ENCODE peak calls at places on chromosomes 7 and 10, in six cellular contexts. One of them, this sample, is unnamed.

GRCh38 chr7:21690717-21691116 is 147.9 kb downstream of the DNAH11 start:
- DNase-seq in GM23338: peak; percentile 22
- DNase-seq in suprapubic skin: no peak
- DNase-seq in HL-60: no peak
- DNase-seq in HCT116: no peak
- DNase-seq in SK-N-SH: no peak
- DNase-seq in this sample: no peak

GRCh38 chr7:103379270-103379975 is 32.0 kb downstream of the PSMC2 start:
- DNase-seq in suprapubic skin: no peak
- DNase-seq in GM23338: no peak
- DNase-seq in HCT116: no peak
- DNase-seq in SK-N-SH: no peak
- DNase-seq in HL-60: no peak
- DNase-seq in this sample: no peak

GRCh38 chr10:49596836-49597235 is 13.3 kb upstream of the SLC18A3 start:
- DNase-seq in GM23338: no peak
- DNase-seq in HL-60: no peak
- DNase-seq in SK-N-SH: no peak
- DNase-seq in HCT116: no peak
- DNase-seq in suprapubic skin: peak; percentile 44
- DNase-seq in this sample: no peak

GRCh38 chr10:112778579-112778978 is 171.5 kb upstream of the TCF7L2 start:
- DNase-seq in HL-60: no peak
- DNase-seq in SK-N-SH: no peak
- DNase-seq in HCT116: no peak
- DNase-seq in GM23338: no peak
- DNase-seq in suprapubic skin: no peak
- DNase-seq in this sample: no peak

GRCh38 chr10:96395931-96396877 is 37.4 kb upstream of the OPALIN start:
- DNase-seq in suprapubic skin: peak; percentile 86
- DNase-seq in HL-60: peak; percentile 59
- DNase-seq in GM23338: peak; percentile 91
- DNase-seq in HCT116: peak; percentile 21
- DNase-seq in SK-N-SH: peak; percentile 87
- DNase-seq in this sample: peak; percentile 87

GRCh38 chr10:44173558-44173894 is 211.4 kb downstream of the CXCL12 start:
- DNase-seq in HL-60: no peak
- DNase-seq in HCT116: no peak
- DNase-seq in GM23338: no peak
- DNase-seq in suprapubic skin: no peak
- DNase-seq in SK-N-SH: no peak
- DNase-seq in this sample: no peak

GRCh38 chr10:108544500-108545120 is 1378.7 kb downstream of the XPNPEP1 start:
- DNase-seq in SK-N-SH: peak; percentile 39
- DNase-seq in suprapubic skin: no peak
- DNase-seq in HCT116: no peak
- DNase-seq in GM23338: peak; percentile 80
- DNase-seq in HL-60: peak; percentile 63
- DNase-seq in this sample: peak; percentile 75

GRCh38 chr10:113945075-113945686 is 90.7 kb downstream of the NHLRC2 start:
- DNase-seq in SK-N-SH: no peak
- DNase-seq in HCT116: peak; percentile 59
- DNase-seq in HL-60: no peak
- DNase-seq in suprapubic skin: no peak
- DNase-seq in GM23338: no peak
- DNase-seq in this sample: no peak

GRCh38 chr10:119206603-119207366 is 586 bp upstream of the GRK5 start:
- DNase-seq in SK-N-SH: peak; percentile 92
- DNase-seq in HL-60: peak; percentile 52
- DNase-seq in suprapubic skin: peak; percentile 88
- DNase-seq in HCT116: no peak
- DNase-seq in GM23338: peak; percentile 76
- DNase-seq in this sample: peak; percentile 91

GRCh38 chr10:47295411-47295810 is 4.6 kb upstream of the GDF10 start:
- DNase-seq in GM23338: no peak
- DNase-seq in HL-60: no peak
- DNase-seq in HCT116: no peak
- DNase-seq in SK-N-SH: no peak
- DNase-seq in suprapubic skin: peak; percentile 59
- DNase-seq in this sample: peak; percentile 43

GRCh38 chr7:48708635-48709034 is 215.7 kb upstream of the CDC14C start:
- DNase-seq in HCT116: no peak
- DNase-seq in SK-N-SH: no peak
- DNase-seq in GM23338: peak; percentile 27
- DNase-seq in HL-60: no peak
- DNase-seq in suprapubic skin: no peak
- DNase-seq in this sample: no peak

GRCh38 chr7:12094365-12094921 is 116.7 kb upstream of the TMEM106B start:
- DNase-seq in SK-N-SH: no peak
- DNase-seq in HCT116: no peak
- DNase-seq in GM23338: peak; percentile 80
- DNase-seq in HL-60: no peak
- DNase-seq in suprapubic skin: no peak
- DNase-seq in this sample: no peak

GRCh38 chr7:117319211-117319610 is 3.6 kb downstream of the WNT2 start:
- DNase-seq in HCT116: no peak
- DNase-seq in GM23338: no peak
- DNase-seq in SK-N-SH: no peak
- DNase-seq in suprapubic skin: no peak
- DNase-seq in HL-60: no peak
- DNase-seq in this sample: no peak

GRCh38 chr10:57849726-57850357 is 417.9 kb downstream of the IPMK start:
- DNase-seq in HL-60: no peak
- DNase-seq in HCT116: no peak
- DNase-seq in suprapubic skin: no peak
- DNase-seq in GM23338: peak; percentile 20
- DNase-seq in SK-N-SH: peak; percentile 1
- DNase-seq in this sample: no peak

GRCh38 chr7:112137141-112138101 is 68.8 kb downstream of the DOCK4 start:
- DNase-seq in GM23338: peak; percentile 52
- DNase-seq in HCT116: no peak
- DNase-seq in SK-N-SH: no peak
- DNase-seq in suprapubic skin: no peak
- DNase-seq in HL-60: no peak
- DNase-seq in this sample: no peak

GRCh38 chr7:116689787-116690186 is 17.8 kb downstream of the MET start:
- DNase-seq in GM23338: no peak
- DNase-seq in suprapubic skin: no peak
- DNase-seq in SK-N-SH: no peak
- DNase-seq in HCT116: no peak
- DNase-seq in HL-60: no peak
- DNase-seq in this sample: no peak

GRCh38 chr7:134619627-134620331 is 26.9 kb upstream of the BPGM start:
- DNase-seq in GM23338: no peak
- DNase-seq in HCT116: no peak
- DNase-seq in suprapubic skin: no peak
- DNase-seq in SK-N-SH: no peak
- DNase-seq in HL-60: no peak
- DNase-seq in this sample: no peak

GRCh38 chr7:3300651-3301471 is at the start of gene SDK1:
- DNase-seq in SK-N-SH: peak; percentile 98
- DNase-seq in HL-60: peak; percentile 60
- DNase-seq in HCT116: peak; percentile 71
- DNase-seq in suprapubic skin: peak; percentile 90
- DNase-seq in GM23338: peak; percentile 92
- DNase-seq in this sample: peak; percentile 94

GRCh38 chr7:132837529-132837928 is 244.4 kb downstream of the CHCHD3 start:
- DNase-seq in suprapubic skin: no peak
- DNase-seq in HCT116: no peak
- DNase-seq in HL-60: no peak
- DNase-seq in GM23338: no peak
- DNase-seq in SK-N-SH: no peak
- DNase-seq in this sample: no peak

GRCh38 chr7:107723255-107723654 is 20.7 kb upstream of the CBLL1 start:
- DNase-seq in suprapubic skin: no peak
- DNase-seq in SK-N-SH: no peak
- DNase-seq in HL-60: no peak
- DNase-seq in GM23338: no peak
- DNase-seq in HCT116: no peak
- DNase-seq in this sample: no peak

GRCh38 chr10:24307696-24308476 is 98.9 kb downstream of the KIAA1217 start:
- DNase-seq in HCT116: no peak
- DNase-seq in suprapubic skin: no peak
- DNase-seq in HL-60: no peak
- DNase-seq in SK-N-SH: no peak
- DNase-seq in GM23338: no peak
- DNase-seq in this sample: no peak

GRCh38 chr7:64849250-64849923 is 53.7 kb upstream of the ZNF273 start:
- DNase-seq in HL-60: no peak
- DNase-seq in suprapubic skin: no peak
- DNase-seq in GM23338: peak; percentile 64
- DNase-seq in HCT116: no peak
- DNase-seq in SK-N-SH: peak; percentile 26
- DNase-seq in this sample: no peak

GRCh38 chr7:77497079-77497478 is 40.0 kb upstream of the PTPN12 start:
- DNase-seq in HL-60: no peak
- DNase-seq in GM23338: no peak
- DNase-seq in suprapubic skin: no peak
- DNase-seq in HCT116: no peak
- DNase-seq in SK-N-SH: no peak
- DNase-seq in this sample: no peak

GRCh38 chr7:32091608-32092210 is 21.5 kb upstream of the PDE1C start:
- DNase-seq in SK-N-SH: no peak
- DNase-seq in HCT116: no peak
- DNase-seq in suprapubic skin: no peak
- DNase-seq in GM23338: no peak
- DNase-seq in HL-60: no peak
- DNase-seq in this sample: no peak

GRCh38 chr10:44933922-44934321 is 22.8 kb downstream of the TMEM72 start:
- DNase-seq in HCT116: no peak
- DNase-seq in suprapubic skin: no peak
- DNase-seq in HL-60: no peak
- DNase-seq in SK-N-SH: no peak
- DNase-seq in GM23338: no peak
- DNase-seq in this sample: peak; percentile 38

GRCh38 chr10:71383972-71384687 is 12.6 kb upstream of the CDH23 start:
- DNase-seq in HCT116: no peak
- DNase-seq in SK-N-SH: peak; percentile 84
- DNase-seq in HL-60: peak; percentile 72
- DNase-seq in suprapubic skin: peak; percentile 87
- DNase-seq in GM23338: peak; percentile 78
- DNase-seq in this sample: peak; percentile 83

GRCh38 chr7:128104109-128104742 is 73.0 kb upstream of the LRRC4 start:
- DNase-seq in SK-N-SH: peak; percentile 61
- DNase-seq in HL-60: peak; percentile 77
- DNase-seq in HCT116: no peak
- DNase-seq in GM23338: peak; percentile 72
- DNase-seq in suprapubic skin: no peak
- DNase-seq in this sample: no peak

GRCh38 chr7:20021834-20022233 is 195.3 kb downstream of the MACC1 start:
- DNase-seq in suprapubic skin: no peak
- DNase-seq in HL-60: peak; percentile 3
- DNase-seq in SK-N-SH: no peak
- DNase-seq in HCT116: no peak
- DNase-seq in GM23338: no peak
- DNase-seq in this sample: no peak

GRCh38 chr7:46955526-46955925 is 626.4 kb downstream of the TNS3 start:
- DNase-seq in HL-60: no peak
- DNase-seq in SK-N-SH: no peak
- DNase-seq in HCT116: no peak
- DNase-seq in suprapubic skin: no peak
- DNase-seq in GM23338: no peak
- DNase-seq in this sample: no peak

GRCh38 chr7:129464194-129464593 is 30.0 kb downstream of the STRIP2 start:
- DNase-seq in HCT116: no peak
- DNase-seq in SK-N-SH: no peak
- DNase-seq in GM23338: no peak
- DNase-seq in suprapubic skin: peak; percentile 44
- DNase-seq in HL-60: no peak
- DNase-seq in this sample: no peak
- H3K27ac ChIP-seq in HCT116: no peak overlapping the region
- H3K27ac ChIP-seq in SK-N-SH: no peak overlapping the region
- H3K27ac ChIP-seq in GM23338: no peak overlapping the region
- H3K27ac ChIP-seq in suprapubic skin: no peak overlapping the region
- H3K27ac ChIP-seq in HL-60: no peak overlapping the region
- H3K27ac ChIP-seq in this sample: no peak overlapping the region

GRCh38 chr7:151519765-151520418 is at the start of gene RHEB:
- DNase-seq in SK-N-SH: peak; percentile 99
- DNase-seq in suprapubic skin: peak; percentile 99
- DNase-seq in GM23338: peak; percentile 99
- DNase-seq in HL-60: peak; percentile 98
- DNase-seq in HCT116: peak; percentile 98
- DNase-seq in this sample: peak; percentile 100
- TF ChIP-seq POLR2AphosphoS5 in SK-N-SH: peak; percentile 53
- TF ChIP-seq POLR2AphosphoS5 in suprapubic skin: no peak
- TF ChIP-seq POLR2AphosphoS5 in GM23338: peak; percentile 65
- TF ChIP-seq POLR2AphosphoS5 in HL-60: no peak
- TF ChIP-seq POLR2AphosphoS5 in HCT116: peak; percentile 34
- TF ChIP-seq POLR2AphosphoS5 in this sample: peak; percentile 66

GRCh38 chr10:31148955-31149354 is 117.3 kb upstream of the ZNF438 start:
- DNase-seq in GM23338: no peak
- DNase-seq in HL-60: no peak
- DNase-seq in suprapubic skin: no peak
- DNase-seq in SK-N-SH: no peak
- DNase-seq in HCT116: no peak
- DNase-seq in this sample: no peak

GRCh38 chr10:31143331-31143935 is 111.8 kb upstream of the ZNF438 start:
- DNase-seq in suprapubic skin: no peak
- DNase-seq in HCT116: no peak
- DNase-seq in GM23338: no peak
- DNase-seq in SK-N-SH: no peak
- DNase-seq in HL-60: no peak
- DNase-seq in this sample: no peak

GRCh38 chr10:31145986-31146385 is 114.3 kb upstream of the ZNF438 start:
- DNase-seq in HL-60: no peak
- DNase-seq in GM23338: no peak
- DNase-seq in HCT116: no peak
- DNase-seq in suprapubic skin: no peak
- DNase-seq in SK-N-SH: no peak
- DNase-seq in this sample: no peak

GRCh38 chr10:31147220-31147608 is 115.5 kb upstream of the ZNF438 start:
- DNase-seq in GM23338: no peak
- DNase-seq in suprapubic skin: no peak
- DNase-seq in HL-60: no peak
- DNase-seq in HCT116: peak; percentile 26
- DNase-seq in SK-N-SH: no peak
- DNase-seq in this sample: no peak

GRCh38 chr10:31146496-31147219 is 115.0 kb upstream of the ZNF438 start:
- DNase-seq in GM23338: peak; percentile 23
- DNase-seq in HL-60: no peak
- DNase-seq in suprapubic skin: no peak
- DNase-seq in HCT116: peak; percentile 60
- DNase-seq in SK-N-SH: no peak
- DNase-seq in this sample: peak; percentile 78
- H3K27ac ChIP-seq in GM23338: no peak overlapping the region
- H3K27ac ChIP-seq in HL-60: no peak overlapping the region
- H3K27ac ChIP-seq in suprapubic skin: no peak overlapping the region
- H3K27ac ChIP-seq in HCT116: no peak overlapping the region
- H3K27ac ChIP-seq in SK-N-SH: no peak overlapping the region
- H3K27ac ChIP-seq in this sample: peak overlapping the region; percentile 3

DNA sequence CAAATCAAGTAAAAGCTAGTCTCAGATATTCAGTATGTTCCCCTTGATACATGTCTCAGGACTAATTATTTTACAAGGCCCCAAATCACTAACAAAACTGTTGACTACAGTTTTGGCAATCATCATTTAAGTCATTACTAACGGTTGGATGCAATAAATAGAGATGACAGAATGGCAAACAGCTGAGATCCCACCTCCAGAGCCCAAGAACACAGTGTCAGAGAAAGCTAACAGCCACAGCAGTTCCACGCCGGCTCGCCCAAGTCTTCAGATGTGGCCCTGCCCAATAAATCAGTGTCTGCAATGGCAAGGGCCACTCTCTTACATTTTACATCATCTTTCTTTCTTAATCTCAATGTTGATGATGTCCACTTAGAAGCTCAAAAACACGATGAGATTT is 87.5 kb downstream of the CTBP2 start:
- DNase-seq in HCT116: no peak
- DNase-seq in SK-N-SH: no peak
- DNase-seq in HL-60: no peak
- DNase-seq in GM23338: no peak
- DNase-seq in suprapubic skin: no peak
- DNase-seq in this sample: no peak
- TF ChIP-seq POLR2AphosphoS5 in HCT116: no peak
- TF ChIP-seq POLR2AphosphoS5 in SK-N-SH: no peak
- TF ChIP-seq POLR2AphosphoS5 in HL-60: no peak
- TF ChIP-seq POLR2AphosphoS5 in GM23338: no peak
- TF ChIP-seq POLR2AphosphoS5 in suprapubic skin: no peak
- TF ChIP-seq POLR2AphosphoS5 in this sample: no peak